ENCODE peak calls at places on chromosomes 2 and 18, in five cellular contexts. O is HFF-Myc, G is kidney epithelial cell, R is HCT116, F is fibroblast of pulmonary artery. B is an unnamed sample.
A peak's percentile ranks its signal among the peaks of the same experiment; 100 is the strongest.

GRCh38 chr2:216920150-216920846 is 60.4 kb upstream of the TNP1 start:
- DNase-seq in O (no peak), G (no peak), R (no peak), F (no peak), B (no peak)

GRCh38 chr18:76425299-76426101 is 69.5 kb downstream of the ZNF516 start:
- DNase-seq in O (no peak), G (no peak), R (no peak), F (peak; percentile 14), B (peak; percentile 29)

GRCh38 chr2:204228169-204228940 is 291.8 kb downstream of the ICOS start:
- DNase-seq in O (no peak), G (no peak), R (no peak), F (no peak), B (no peak)

GRCh38 chr18:607930-608329 is 11.1 kb downstream of the CLUL1 start:
- DNase-seq in O (no peak), G (no peak), R (no peak), F (no peak), B (no peak)

GRCh38 chr18:33020877-33021276 is 248.1 kb upstream of the KLHL14 start:
- DNase-seq in O (no peak), G (no peak), R (no peak), F (no peak), B (no peak)

GRCh38 chr2:23519334-23519651 is 134.3 kb downstream of the KLHL29 start:
- DNase-seq in O (no peak), G (no peak), R (no peak), F (no peak), B (no peak)

GRCh38 chr2:24104906-24105305 is 18.2 kb downstream of the PFN4 start:
- DNase-seq in O (no peak), G (no peak), R (no peak), F (no peak), B (no peak)

GRCh38 chr2:60633615-60634014 is 80.2 kb upstream of the BCL11A start:
- DNase-seq in O (no peak), G (no peak), R (no peak), F (no peak), B (no peak)

GRCh38 chr2:58571181-58571852 is 330.2 kb upstream of the FANCL start:
- DNase-seq in O (peak; percentile 56), G (peak; percentile 43), R (peak; percentile 77), F (peak; percentile 77), B (peak; percentile 9)

GRCh38 chr2:232839680-232840079 is 30.4 kb upstream of the SNORC start:
- DNase-seq in O (no peak), G (no peak), R (no peak), F (no peak), B (no peak)

GRCh38 chr2:115129502-115129901 is 687.1 kb downstream of the DPP10 start:
- DNase-seq in O (no peak), G (no peak), R (no peak), F (no peak), B (no peak)

GRCh38 chr2:67137699-67138098 is 259.4 kb upstream of the ETAA1 start:
- DNase-seq in O (no peak), G (no peak), R (no peak), F (no peak), B (no peak)

GRCh38 chr18:181711-182110 is 23.4 kb downstream of the USP14 start:
- DNase-seq in O (no peak), G (no peak), R (no peak), F (no peak), B (no peak)

GRCh38 chr2:71226391-71226964 is 425 bp downstream of the PAIP2B start:
- DNase-seq in O (no peak), G (no peak), R (no peak), F (no peak), B (no peak)

GRCh38 chr2:227479865-227480475 is 8.0 kb downstream of the AGFG1 start:
- DNase-seq in O (no peak), G (no peak), R (no peak), F (peak; percentile 79), B (no peak)

GRCh38 chr2:29459445-29460179 is 344.4 kb downstream of the CLIP4 start:
- DNase-seq in O (no peak), G (no peak), R (no peak), F (peak; percentile 34), B (peak; percentile 56)

GRCh38 chr2:192593561-192593960 is 398.8 kb upstream of the TMEFF2 start:
- DNase-seq in O (no peak), G (no peak), R (no peak), F (peak; percentile 0), B (no peak)

GRCh38 chr2:10413488-10413887 is 34.6 kb downstream of the ODC1 start:
- DNase-seq in O (no peak), G (no peak), R (no peak), F (no peak), B (no peak)

GRCh38 chr18:55048892-55049291 is 89.6 kb upstream of the CCDC68 start:
- DNase-seq in O (no peak), G (no peak), R (no peak), F (peak; percentile 39), B (no peak)

GRCh38 chr2:241218131-241219029 is 29.9 kb downstream of the ANO7 start:
- DNase-seq in O (no peak), G (no peak), R (no peak), F (no peak), B (no peak)

GRCh38 chr2:207419331-207419730 is 110.4 kb upstream of the CREB1 start:
- DNase-seq in O (no peak), G (no peak), R (no peak), F (no peak), B (no peak)

GRCh38 chr18:59915606-59916005 is 15.8 kb downstream of the PMAIP1 start:
- DNase-seq in O (no peak), G (no peak), R (no peak), F (no peak), B (no peak)

GRCh38 chr18:59861963-59862819 is 37.6 kb upstream of the PMAIP1 start:
- DNase-seq in O (no peak), G (no peak), R (no peak), F (no peak), B (no peak)

GRCh38 chr2:138421971-138422335 is 79.6 kb upstream of the SPOPL start:
- DNase-seq in O (no peak), G (peak; percentile 75), R (peak; percentile 55), F (peak; percentile 70), B (peak; percentile 59)

GRCh38 chr2:216298719-216299118 is 73.6 kb downstream of the MARCHF4 start:
- DNase-seq in O (peak; percentile 32), G (peak; percentile 50), R (no peak), F (peak; percentile 82), B (peak; percentile 85)

GRCh38 chr18:70132999-70133398 is 72.5 kb downstream of the RTTN start:
- DNase-seq in O (peak; percentile 54), G (peak; percentile 53), R (no peak), F (peak; percentile 68), B (peak; percentile 95)

GRCh38 chr2:156110890-156111289 is 221.6 kb downstream of the NR4A2 start:
- DNase-seq in O (no peak), G (no peak), R (peak; percentile 37), F (no peak), B (no peak)

GRCh38 chr2:177281400-177282021 is 17.0 kb upstream of the NFE2L2 start:
- DNase-seq in O (no peak), G (no peak), R (no peak), F (no peak), B (no peak)

GRCh38 chr2:229943770-229944449 is 21.6 kb downstream of the FBXO36 start:
- DNase-seq in O (no peak), G (no peak), R (no peak), F (peak; percentile 4), B (no peak)

GRCh38 chr2:8243748-8244147 is 438.1 kb upstream of the ID2 start:
- DNase-seq in O (no peak), G (no peak), R (no peak), F (no peak), B (no peak)

GRCh38 chr2:58950795-58951462 is 709.8 kb upstream of the FANCL start:
- DNase-seq in O (no peak), G (no peak), R (no peak), F (no peak), B (no peak)

GRCh38 chr2:50611261-50612020 is 420.5 kb downstream of the NRXN1 start:
- DNase-seq in O (no peak), G (no peak), R (no peak), F (no peak), B (no peak)

GRCh38 chr2:133140620-133141019 is 427.6 kb downstream of the NCKAP5 start:
- DNase-seq in O (no peak), G (no peak), R (no peak), F (no peak), B (no peak)
- H3K4me3 ChIP-seq in O (no peak overlapping the region), G (no peak overlapping the region), R (no peak overlapping the region), F (no peak overlapping the region), B (no peak overlapping the region)

GRCh38 chr2:238510911-238511613 is 84.3 kb downstream of the ASB1 start:
- DNase-seq in O (no peak), G (no peak), R (no peak), F (no peak), B (no peak)

GRCh38 chr2:238512247-238512867 is 85.6 kb downstream of the ASB1 start:
- DNase-seq in O (no peak), G (no peak), R (no peak), F (no peak), B (no peak)

GRCh38 chr2:238511614-238511950 is 84.9 kb downstream of the ASB1 start:
- DNase-seq in O (no peak), G (no peak), R (no peak), F (no peak), B (no peak)

GRCh38 chr2:238515411-238515810 is 88.7 kb downstream of the ASB1 start:
- DNase-seq in O (no peak), G (no peak), R (no peak), F (no peak), B (no peak)

DNA sequence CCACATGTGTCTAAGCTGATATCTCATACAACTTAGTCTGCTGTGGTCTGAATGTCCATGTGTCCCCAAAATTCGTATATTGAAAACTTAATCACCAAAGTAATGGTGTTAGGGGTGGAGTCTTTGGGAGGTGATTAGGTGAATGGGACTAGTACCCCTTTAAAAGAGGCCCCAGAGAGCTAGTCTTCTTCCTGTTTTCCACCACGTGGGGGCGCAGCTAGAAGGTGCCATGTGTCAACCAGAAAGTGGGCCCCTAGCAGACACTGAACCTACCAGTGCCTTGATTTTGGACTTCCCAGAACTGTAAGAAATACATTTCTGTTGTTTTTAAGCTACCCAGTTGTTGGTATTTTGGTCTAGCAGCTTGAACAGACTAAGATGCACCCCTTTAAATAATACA is 86.6 kb downstream of the ASB1 start:
- DNase-seq in O (peak; percentile 46), G (no peak), R (peak; percentile 42), F (peak; percentile 70), B (no peak)
- TF ChIP-seq CTCF in O (peak; percentile 71), G (peak; percentile 54), R (peak; percentile 73), F (peak; percentile 73), B (peak; percentile 54)

DNA sequence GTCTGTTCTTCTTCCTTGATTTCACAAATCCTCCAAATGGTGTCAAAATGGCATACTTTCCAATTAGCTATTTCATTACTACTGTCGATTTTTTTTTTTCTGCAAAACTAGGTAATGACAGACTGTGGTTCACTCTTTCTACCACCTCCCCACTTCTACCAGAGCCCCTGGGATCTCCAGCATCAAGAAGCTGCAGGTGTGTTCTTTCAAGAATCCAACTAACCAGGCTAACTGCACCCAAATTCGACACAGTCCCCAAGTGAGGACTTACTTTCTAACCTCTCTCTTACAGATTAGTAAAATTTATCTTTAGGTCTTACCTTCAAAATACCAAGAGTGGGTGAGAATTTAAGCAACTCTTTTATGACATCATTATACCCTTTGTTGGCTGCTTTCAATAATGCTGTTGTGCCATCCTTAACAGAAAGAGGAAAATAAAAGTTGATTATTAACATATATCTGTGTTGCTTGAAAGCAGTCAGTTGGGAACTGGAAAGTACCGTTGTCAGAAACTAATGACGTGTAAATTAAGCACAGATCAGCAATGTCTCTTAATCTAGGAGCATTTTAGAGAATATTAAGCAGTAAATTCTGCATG is 31.2 kb upstream of the NPC1 start:
- DNase-seq in O (no peak), G (no peak), R (no peak), F (no peak), B (no peak)
- H3K4me3 ChIP-seq in O (no peak overlapping the region), G (no peak overlapping the region), R (no peak overlapping the region), F (no peak overlapping the region), B (no peak overlapping the region)

GRCh38 chr2:42969231-42970150 is 177.1 kb upstream of the HAAO start:
- DNase-seq in O (no peak), G (no peak), R (no peak), F (peak; percentile 81), B (peak; percentile 87)
- TF ChIP-seq CTCF in O (no peak), G (no peak), R (no peak), F (no peak), B (no peak)

B was measured in AG04449.